ENCODE peak calls at places on chromosomes 1 and 21, in four cellular contexts. F is PC-3, U is neural progenitor cell, P is GM23338. I is an unnamed sample.

GRCh38 chr1:87084247-87084836 is 169.9 kb downstream of the HS2ST1 start:
- DNase-seq in P (peak), F (peak), U (peak), I (peak)

GRCh38 chr1:230333590-230334446 is 92.3 kb downstream of the PGBD5 start:
- DNase-seq in P (no peak), F (no peak), U (no peak), I (no peak)

GRCh38 chr1:38463074-38463473 is 396.5 kb downstream of the RRAGC start:
- DNase-seq in P (no peak), U (no peak), F (no peak), I (no peak)

GRCh38 chr1:206685256-206685748 is 597 bp downstream of the MAPKAPK2 start:
- DNase-seq in P (peak), F (peak), U (peak), I (peak)

GRCh38 chr1:220007438-220007837 is 38.9 kb downstream of the EPRS1 start:
- DNase-seq in P (no peak), U (no peak), F (no peak), I (no peak)

GRCh38 chr21:38289697-38290096 is 32.9 kb downstream of the KCNJ15 start:
- DNase-seq in F (peak), U (no peak), P (no peak), I (no peak)

GRCh38 chr1:101964708-101965107 is 32.0 kb downstream of the OLFM3 start:
- DNase-seq in U (no peak), F (no peak), P (no peak), I (no peak)

GRCh38 chr1:193514397-193514796 is 328.0 kb upstream of the B3GALT2 start:
- DNase-seq in F (no peak), P (no peak), U (no peak), I (no peak)

GRCh38 chr1:115336741-115337140 is 1.3 kb downstream of the NGF start:
- DNase-seq in F (no peak), U (no peak), P (no peak), I (no peak)

GRCh38 chr21:46114963-46115362 is 17.1 kb downstream of the COL6A2 start:
- DNase-seq in U (no peak), P (no peak), F (no peak), I (no peak)

GRCh38 chr1:111730706-111731105 is 8.5 kb downstream of the INKA2 start:
- DNase-seq in U (no peak), P (no peak), F (no peak), I (no peak)

GRCh38 chr1:218351617-218352438 is 6.7 kb downstream of the TGFB2 start:
- DNase-seq in P (peak), F (peak), U (peak), I (peak)

GRCh38 chr21:32415999-32416398 is 3.5 kb downstream of the EVA1C start:
- DNase-seq in F (no peak), P (no peak), U (no peak), I (no peak)

GRCh38 chr1:68276448-68276847 is 44.1 kb upstream of the WLS start:
- DNase-seq in F (no peak), P (peak), U (no peak), I (no peak)

GRCh38 chr21:31644648-31645047 is 14.8 kb upstream of the SOD1 start:
- DNase-seq in U (no peak), F (no peak), P (no peak), I (no peak)

GRCh38 chr21:42526379-42526727 is 12.7 kb downstream of the SLC37A1 start:
- DNase-seq in F (no peak), P (no peak), U (no peak), I (no peak)

GRCh38 chr21:41507521-41508414 is at the start of gene TMPRSS2:
- DNase-seq in F (peak), U (peak), P (peak), I (no peak)

GRCh38 chr1:53619811-53620619 is 118.9 kb downstream of the GLIS1 start:
- DNase-seq in F (peak), U (no peak), P (no peak), I (no peak)

GRCh38 chr1:178706467-178706866 is 18.6 kb upstream of the RALGPS2 start:
- DNase-seq in U (no peak), P (no peak), F (no peak), I (no peak)

GRCh38 chr1:82110366-82111254 is 309.9 kb downstream of the ADGRL2 start:
- DNase-seq in F (no peak), U (no peak), P (no peak), I (peak)

GRCh38 chr1:201008666-201009360 is 14.7 kb downstream of the KIF21B start:
- DNase-seq in P (no peak), F (no peak), U (peak), I (no peak)

GRCh38 chr1:88768187-88768586 is 84.1 kb downstream of the PKN2 start:
- DNase-seq in U (no peak), P (peak), F (no peak), I (no peak)

GRCh38 chr1:109636201-109636952 is 16.7 kb downstream of the AMPD2 start:
- DNase-seq in P (no peak), F (no peak), U (no peak), I (no peak)

GRCh38 chr1:174158767-174159252 is 510 bp upstream of the RABGAP1L start:
- DNase-seq in P (no peak), F (no peak), U (no peak), I (peak)

GRCh38 chr1:91768786-91769697 is 116.9 kb downstream of the TGFBR3 start:
- DNase-seq in P (no peak), U (no peak), F (peak), I (no peak)

GRCh38 chr1:78490861-78491310 is at the start of gene PTGFR:
- DNase-seq in F (peak), P (peak), U (peak), I (no peak)

GRCh38 chr1:77889240-77889637 is 815 bp downstream of the NEXN start:
- DNase-seq in P (peak), F (peak), U (peak), I (no peak)

GRCh38 chr1:58573705-58574591 is 3.1 kb downstream of the TACSTD2 start:
- DNase-seq in P (no peak), F (peak), U (no peak), I (peak)

GRCh38 chr1:177945943-177946650 is 23.8 kb downstream of the SEC16B start:
- DNase-seq in P (peak), F (peak), U (peak), I (peak)

GRCh38 chr1:99968214-99968613 is 1.6 kb upstream of the SLC35A3 start:
- DNase-seq in F (no peak), P (no peak), U (no peak), I (no peak)

GRCh38 chr1:99965646-99966375 is 4.0 kb upstream of the SLC35A3 start:
- DNase-seq in P (no peak), F (peak), U (no peak), I (no peak)

GRCh38 chr1:99970713-99971255 is 988 bp downstream of the SLC35A3 start:
- DNase-seq in U (no peak), P (no peak), F (no peak), I (no peak)

GRCh38 chr1:99969729-99970591 is at the start of gene SLC35A3:
- DNase-seq in P (peak), F (peak), U (peak), I (peak)

DNA sequence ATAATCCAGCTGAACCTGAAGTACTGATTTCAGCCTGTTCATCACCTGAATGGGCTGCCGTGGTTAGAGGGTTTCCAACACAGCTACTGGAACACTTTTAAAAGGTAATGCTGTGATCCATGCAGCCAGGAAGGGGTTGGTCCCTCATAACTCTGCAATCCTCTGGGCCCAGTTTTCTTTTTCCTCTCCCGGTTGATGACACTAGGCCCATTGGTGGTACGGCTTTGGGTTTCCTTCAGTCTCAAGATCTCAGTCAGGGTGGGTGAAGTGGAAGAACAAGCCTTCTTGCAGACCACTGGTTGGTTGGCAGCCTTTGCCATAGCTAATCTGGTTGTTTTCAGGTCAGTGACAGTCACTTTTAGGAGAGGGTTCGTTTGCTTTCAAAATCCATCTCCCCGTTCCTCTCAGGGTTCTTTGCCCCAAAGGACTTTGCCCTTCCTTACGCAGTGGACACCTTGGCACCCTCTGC is 502 bp upstream of the SLC35A3 start:
- DNase-seq in P (peak), U (no peak), F (peak), I (no peak)
- TF ChIP-seq EZH2phosphoT487 in P (no peak), U (no peak), F (no peak), I (no peak)

DNA sequence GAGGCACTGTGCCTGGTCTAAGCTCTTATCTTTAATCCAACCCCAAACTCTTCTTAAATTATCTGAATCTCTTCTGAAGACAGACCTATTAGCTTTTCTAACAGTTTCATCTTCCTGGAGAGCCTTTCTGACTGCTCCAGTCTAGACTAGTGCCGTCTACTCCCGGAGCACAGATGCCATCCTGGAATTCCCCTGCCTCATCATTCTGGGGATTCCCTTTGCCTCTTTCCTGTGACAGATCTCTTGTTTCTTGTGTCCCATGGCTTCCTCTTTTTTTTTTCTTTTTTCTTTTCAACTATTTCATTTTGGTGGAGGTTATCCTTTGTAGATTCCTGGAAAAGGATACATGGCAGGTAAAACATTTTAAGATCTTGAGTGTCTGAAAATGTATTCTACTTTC is 11.7 kb downstream of the SEMA4A start:
- DNase-seq in F (no peak), P (no peak), U (no peak), I (no peak)
- H3K27ac ChIP-seq in F (peak), P (no peak), U (no peak), I (peak)

DNA sequence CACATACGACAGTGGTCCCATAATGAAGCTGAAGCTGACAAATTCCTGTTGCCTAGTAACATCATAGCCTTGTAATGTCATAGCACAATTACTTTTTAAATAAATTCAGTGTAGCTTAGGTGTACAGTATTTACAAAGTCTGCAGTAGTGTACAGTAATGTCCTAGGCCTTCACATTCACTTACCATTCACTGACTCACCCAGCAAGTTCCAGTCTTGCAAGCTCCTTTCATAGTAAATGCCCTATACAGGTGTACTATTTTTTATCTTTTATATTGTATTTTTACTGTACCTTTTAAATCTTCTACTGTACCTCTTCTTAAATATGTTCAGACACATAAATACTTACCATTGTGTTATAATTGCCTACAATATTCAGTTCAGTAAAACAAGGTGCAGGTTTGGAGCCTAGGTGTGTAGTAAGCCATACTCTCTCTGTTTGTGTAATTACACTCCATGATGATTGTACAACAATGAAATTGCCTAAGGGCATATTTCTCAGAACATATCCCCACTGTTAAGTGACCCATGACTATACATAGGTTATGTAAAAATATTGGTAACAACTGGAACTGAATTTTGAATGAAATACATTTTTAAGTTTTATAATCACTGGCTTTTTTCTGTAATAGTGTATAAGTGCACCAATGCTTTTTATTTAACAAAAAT is 33.5 kb upstream of the ADAM30 start:
- DNase-seq in P (no peak), F (peak), U (no peak), I (no peak)
- TF ChIP-seq EZH2phosphoT487 in P (no peak), F (no peak), U (no peak), I (no peak)

GRCh38 chr1:3082571-3083516 is 13.8 kb downstream of the PRDM16 start:
- DNase-seq in F (no peak), U (no peak), P (peak), I (no peak)
- H3K27ac ChIP-seq in F (no peak), U (no peak), P (no peak), I (no peak)

GRCh38 chr1:32937061-32937460 is 27.5 kb downstream of the RNF19B start:
- DNase-seq in P (no peak), U (no peak), F (peak), I (no peak)

GRCh38 chr1:32931760-32932159 is 30.6 kb upstream of the TMEM54 start:
- DNase-seq in U (no peak), F (no peak), P (no peak), I (no peak)

GRCh38 chr1:32939655-32940371 is 24.8 kb downstream of the RNF19B start:
- DNase-seq in F (peak), U (no peak), P (no peak), I (no peak)

GRCh38 chr1:32928285-32928684 is 27.1 kb upstream of the TMEM54 start:
- DNase-seq in U (no peak), F (no peak), P (no peak), I (no peak)

GRCh38 chr1:32933742-32934322 is 30.8 kb downstream of the RNF19B start:
- DNase-seq in P (peak), U (peak), F (peak), I (no peak)
- TF ChIP-seq EZH2phosphoT487 in P (no peak), U (no peak), F (no peak), I (no peak)

GRCh38 chr1:32339363-32339978 is 3.4 kb upstream of the MARCKSL1 start:
- DNase-seq in P (no peak), F (peak), U (no peak), I (no peak)
- H3K27ac ChIP-seq in P (no peak), F (no peak), U (no peak), I (no peak)

I was measured in MM.1S.